ENCODE peak calls at places on chromosomes 4 and X, in nine cellular contexts. M is AG09309; S is nucleus accumbens; A is memory B cell; I is stimulated activated CD8-positive, alpha-beta memory T cell treated with anti-CD3 and anti-CD28 coated beads, Interleukin-4, amount 100 ng/mL, for 4 hours; N is lung microvascular endothelial cell; T is mammary epithelial cell; V is sigmoid colon; K is fibroblast of lung. R is an unnamed sample.

GRCh38 chr4:177227636-177228035 is 82.0 kb upstream of the NEIL3 start:
- DNase-seq in V (no peak), K (no peak), T (no peak), A (no peak), I (no peak), M (no peak), S (no peak), N (no peak), R (no peak)

GRCh38 chrX:152641996-152642395 is 4.3 kb downstream of the GABRQ start:
- DNase-seq in N (peak), K (no peak), S (peak), V (no peak), A (no peak), T (no peak), I (no peak), M (no peak), R (no peak)

GRCh38 chrX:13598877-13599276 is 29.5 kb downstream of the EGFL6 start:
- DNase-seq in I (no peak), A (no peak), T (peak), V (no peak), N (peak), M (no peak), S (no peak), K (no peak), R (no peak)

GRCh38 chr4:38166082-38166481 is 205.9 kb downstream of the PTTG2 start:
- DNase-seq in K (no peak), M (no peak), A (no peak), V (no peak), T (no peak), S (no peak), N (no peak), I (no peak), R (no peak)

GRCh38 chr4:176409627-176410026 is 89.9 kb downstream of the SPCS3 start:
- DNase-seq in S (no peak), M (no peak), T (no peak), N (no peak), K (peak), I (no peak), A (no peak), V (no peak), R (no peak)

GRCh38 chr4:146329042-146329716 is 114.8 kb downstream of the REELD1 start:
- DNase-seq in V (no peak), T (peak), S (no peak), M (peak), I (no peak), K (peak), N (peak), A (no peak), R (no peak)

GRCh38 chr4:109506890-109507289 is 53.2 kb upstream of the MCUB start:
- DNase-seq in I (no peak), T (no peak), M (no peak), K (no peak), V (no peak), A (no peak), S (no peak), N (no peak), R (no peak)

GRCh38 chr4:31375936-31376335 is 655.8 kb downstream of the PCDH7 start:
- DNase-seq in K (no peak), M (no peak), V (no peak), I (no peak), A (no peak), S (no peak), N (no peak), T (no peak), R (no peak)

GRCh38 chr4:12615822-12616221 is 868.3 kb downstream of the RAB28 start:
- DNase-seq in K (no peak), T (no peak), V (no peak), N (no peak), M (no peak), A (no peak), S (no peak), I (no peak), R (no peak)

GRCh38 chr4:94126669-94127068 is 81.0 kb upstream of the SMARCAD1 start:
- DNase-seq in S (no peak), I (no peak), K (no peak), V (no peak), M (no peak), T (no peak), A (no peak), N (no peak), R (no peak)

GRCh38 chrX:42803320-42803719 is 25.4 kb upstream of the PPP1R2C start:
- DNase-seq in T (peak), A (no peak), M (no peak), V (no peak), N (no peak), S (no peak), I (no peak), K (peak), R (no peak)

GRCh38 chrX:133781174-133781573 is 204.2 kb downstream of the GPC3 start:
- DNase-seq in N (no peak), M (no peak), T (no peak), S (no peak), A (no peak), I (no peak), V (no peak), K (no peak), R (no peak)

GRCh38 chr4:1239949-1240305 is 9.0 kb downstream of the CTBP1 start:
- DNase-seq in S (no peak), M (no peak), V (no peak), A (no peak), N (no peak), I (no peak), K (no peak), T (no peak), R (no peak)

GRCh38 chr4:176875026-176875425 is 82.3 kb upstream of the VEGFC start:
- DNase-seq in V (no peak), K (no peak), N (no peak), A (no peak), S (no peak), I (no peak), T (no peak), M (no peak), R (no peak)

GRCh38 chrX:46589977-46590723 is 16.6 kb downstream of the CHST7 start:
- DNase-seq in V (no peak), A (no peak), I (no peak), K (peak), T (peak), M (peak), S (no peak), N (peak), R (no peak)

GRCh38 chr4:15765306-15765705 is 12.8 kb upstream of the CD38 start:
- DNase-seq in K (no peak), N (peak), V (no peak), I (no peak), M (no peak), A (no peak), T (no peak), S (no peak), R (no peak)

GRCh38 chrX:15956684-15957083 is 102.1 kb upstream of the AP1S2 start:
- DNase-seq in M (peak), A (no peak), V (no peak), N (peak), S (no peak), K (peak), I (no peak), T (peak), R (no peak)

GRCh38 chr4:22688236-22688635 is 4.5 kb upstream of the GBA3 start:
- DNase-seq in N (no peak), A (no peak), T (peak), K (peak), M (no peak), V (no peak), S (no peak), I (no peak), R (no peak)

GRCh38 chrX:101693476-101693875 is 33.8 kb upstream of the ARMCX2 start:
- DNase-seq in A (no peak), S (no peak), V (no peak), T (no peak), N (no peak), I (no peak), M (no peak), K (no peak), R (no peak)

GRCh38 chr4:183430317-183430986 is 14.0 kb upstream of the CDKN2AIP start:
- DNase-seq in T (no peak), K (no peak), M (no peak), S (no peak), N (peak), V (no peak), A (no peak), I (no peak), R (no peak)

GRCh38 chr4:175350246-175350645 is 432.1 kb downstream of the ADAM29 start:
- DNase-seq in V (no peak), T (no peak), I (no peak), S (no peak), A (no peak), M (no peak), N (no peak), K (no peak), R (no peak)

GRCh38 chr4:86481429-86481828 is 112.7 kb upstream of the PTPN13 start:
- DNase-seq in I (no peak), S (no peak), K (peak), N (no peak), A (no peak), M (no peak), V (no peak), T (no peak), R (no peak)

GRCh38 chr4:129322947-129323346 is 227.0 kb downstream of the C4orf33 start:
- DNase-seq in T (no peak), S (no peak), N (no peak), A (no peak), I (no peak), K (no peak), V (no peak), M (no peak), R (no peak)

GRCh38 chr4:173685761-173686260 is 155.8 kb upstream of the HAND2 start:
- DNase-seq in V (no peak), K (no peak), M (no peak), I (no peak), A (no peak), N (no peak), S (no peak), T (no peak), R (no peak)

GRCh38 chrX:19789782-19790181 is 97.6 kb downstream of the SH3KBP1 start:
- DNase-seq in N (no peak), T (no peak), S (no peak), I (no peak), A (no peak), M (no peak), V (no peak), K (no peak), R (no peak)

GRCh38 chr4:107800058-107800457 is 24.7 kb upstream of the SGMS2 start:
- DNase-seq in I (no peak), K (no peak), T (no peak), N (peak), S (no peak), V (no peak), A (no peak), M (no peak), R (no peak)

GRCh38 chrX:71163010-71163409 is 18.4 kb downstream of the NLGN3 start:
- DNase-seq in S (no peak), M (no peak), K (no peak), T (no peak), V (peak), A (no peak), N (no peak), I (no peak), R (no peak)

GRCh38 chrX:115226929-115227328 is 7.0 kb downstream of the LRCH2 start:
- DNase-seq in I (no peak), M (peak), V (no peak), A (no peak), N (peak), T (peak), K (peak), S (no peak), R (no peak)

GRCh38 chr4:2940267-2941137 is 22.7 kb downstream of the NOP14 start:
- DNase-seq in A (no peak), K (no peak), V (peak), I (no peak), M (no peak), S (no peak), T (no peak), N (no peak), R (no peak)

GRCh38 chr4:148684638-148685037 is 242.4 kb upstream of the NR3C2 start:
- DNase-seq in V (no peak), N (no peak), A (no peak), K (no peak), T (no peak), I (no peak), S (no peak), M (no peak), R (no peak)

GRCh38 chr4:133151301-133151680 is 2.2 kb downstream of the PCDH10 start:
- DNase-seq in A (no peak), N (no peak), M (no peak), I (no peak), T (no peak), S (peak), K (peak), V (peak), R (peak)

GRCh38 chr4:76363556-76364290 is 57.2 kb downstream of the STBD1 start:
- DNase-seq in K (peak), I (no peak), M (no peak), T (no peak), V (no peak), A (no peak), N (no peak), S (no peak), R (no peak)

GRCh38 chrX:104482757-104483156 is 83.2 kb upstream of the IL1RAPL2 start:
- DNase-seq in S (no peak), N (peak), A (no peak), V (no peak), I (no peak), M (no peak), K (no peak), T (no peak), R (no peak)

GRCh38 chrX:155086202-155086840 is 15.0 kb downstream of the BRCC3 start:
- DNase-seq in T (no peak), K (no peak), M (no peak), S (peak), V (no peak), N (peak), I (no peak), A (peak), R (no peak)

GRCh38 chrX:134294548-134294947 is 57.6 kb downstream of the CCDC160 start:
- DNase-seq in M (no peak), K (no peak), V (no peak), I (no peak), N (no peak), A (no peak), T (no peak), S (no peak), R (peak)

GRCh38 chr4:145663194-145663593 is 16.8 kb upstream of the C4orf51 start:
- DNase-seq in S (no peak), V (no peak), A (no peak), K (no peak), I (no peak), N (no peak), T (no peak), M (no peak), R (no peak)

GRCh38 chr4:156378053-156378665 is 424.5 kb upstream of the CTSO start:
- DNase-seq in V (no peak), A (no peak), I (no peak), N (peak), M (no peak), S (no peak), K (peak), T (peak), R (no peak)

GRCh38 chrX:119512145-119512800 is 44.0 kb downstream of the SLC25A5 start:
- DNase-seq in N (peak), K (peak), T (peak), I (no peak), V (peak), A (no peak), M (peak), S (peak), R (peak)

GRCh38 chrX:139058831-139059495 is 347.4 kb upstream of the FGF13 start:
- DNase-seq in S (no peak), T (peak), K (peak), A (no peak), V (no peak), I (no peak), N (peak), M (no peak), R (no peak)

R was measured in hypothalamus.